ENCODE peak calls at places on chromosomes 2 and 18, in nine cellular contexts. J is HTR-8/SVneo; U is SJSA1; Q is kidney epithelial cell; L is small intestine; H is putamen; V is stimulated activated CD8-positive, alpha-beta memory T cell treated with anti-CD3 and anti-CD28 coated beads, Interleukin-4, amount 100 ng/mL, for 24 hours; M is cardiac fibroblast; Z is adipocyte. Y is an unnamed sample.

GRCh38 chr18:71398530-71398929 is 1109.7 kb downstream of the SOCS6 start:
- DNase-seq in L (no peak), V (no peak), H (peak), U (no peak), J (no peak), Z (no peak), Q (no peak), M (peak), Y (no peak)

GRCh38 chr18:80108122-80108536 is 933 bp upstream of the ADNP2 start:
- DNase-seq in H (no peak), U (no peak), J (no peak), V (no peak), Z (no peak), Q (no peak), M (no peak), L (no peak), Y (no peak)

GRCh38 chr2:134041877-134042276 is 212.0 kb upstream of the MGAT5 start:
- DNase-seq in H (no peak), Q (no peak), L (no peak), Z (no peak), V (no peak), M (no peak), U (no peak), J (no peak), Y (no peak)

GRCh38 chr18:55096261-55097026 is 137.2 kb upstream of the CCDC68 start:
- DNase-seq in V (no peak), L (no peak), U (peak), M (peak), Q (no peak), J (peak), Z (peak), H (peak), Y (peak)

GRCh38 chr2:15708161-15708560 is 116.5 kb downstream of the DDX1 start:
- DNase-seq in M (no peak), L (no peak), Q (no peak), U (no peak), Z (no peak), H (no peak), J (no peak), V (no peak), Y (no peak)

GRCh38 chr18:45625596-45625995 is 10.3 kb downstream of the SLC14A2 start:
- DNase-seq in Q (no peak), U (no peak), L (no peak), H (no peak), V (no peak), Z (no peak), M (no peak), J (no peak), Y (no peak)

GRCh38 chr2:219308142-219309093 is 783 bp downstream of the PTPRN start:
- DNase-seq in Q (no peak), J (peak), H (no peak), L (peak), V (peak), M (peak), U (peak), Z (peak), Y (no peak)

GRCh38 chr2:223918671-223919134 is 26.4 kb downstream of the WDFY1 start:
- DNase-seq in J (no peak), Z (no peak), Q (no peak), L (no peak), U (no peak), H (no peak), M (no peak), V (no peak), Y (no peak)

GRCh38 chr2:62789518-62789917 is 84.0 kb downstream of the EHBP1 start:
- DNase-seq in U (no peak), Q (no peak), V (no peak), J (no peak), Z (no peak), L (no peak), H (no peak), M (no peak), Y (no peak)

GRCh38 chr2:133240505-133241230 is 327.6 kb downstream of the NCKAP5 start:
- DNase-seq in L (no peak), Q (no peak), M (peak), V (no peak), J (no peak), H (no peak), Z (peak), U (peak), Y (no peak)

GRCh38 chr2:171651667-171652410 is 35.4 kb upstream of the DYNC1I2 start:
- DNase-seq in M (peak), J (no peak), U (no peak), Z (no peak), V (no peak), H (no peak), L (no peak), Q (no peak), Y (no peak)

GRCh38 chr2:20027260-20027677 is 14.8 kb upstream of the MATN3 start:
- DNase-seq in L (peak), V (no peak), Q (no peak), U (no peak), J (no peak), M (no peak), H (no peak), Z (no peak), Y (no peak)

GRCh38 chr2:16476168-16476567 is 189.5 kb downstream of the CYRIA start:
- DNase-seq in H (no peak), V (no peak), M (no peak), J (no peak), L (no peak), Q (no peak), U (no peak), Z (no peak), Y (no peak)

GRCh38 chr18:50967714-50968661 is at the start of gene ELAC1:
- DNase-seq in J (peak), Q (no peak), H (peak), U (peak), M (peak), V (peak), L (peak), Z (peak), Y (peak)

GRCh38 chr2:223598994-223599645 is 3.0 kb downstream of the SCG2 start:
- DNase-seq in Z (peak), U (peak), Q (no peak), H (no peak), J (no peak), M (peak), V (no peak), L (no peak), Y (no peak)

GRCh38 chr2:197372582-197372981 is 62.0 kb upstream of the ANKRD44 start:
- DNase-seq in L (no peak), J (no peak), Q (no peak), U (no peak), Z (no peak), V (no peak), H (no peak), M (peak), Y (no peak)

GRCh38 chr2:73290049-73290839 is 3.1 kb downstream of the EGR4 start:
- DNase-seq in H (peak), Q (no peak), M (peak), L (peak), J (peak), U (no peak), Z (peak), V (no peak), Y (no peak)

GRCh38 chr2:36586672-36587071 is 11.3 kb downstream of the FEZ2 start:
- DNase-seq in L (no peak), M (no peak), Q (no peak), U (no peak), H (no peak), V (no peak), Z (no peak), J (no peak), Y (no peak)

GRCh38 chr2:222960126-222960525 is 91.9 kb upstream of the KCNE4 start:
- DNase-seq in J (no peak), L (no peak), Q (no peak), U (no peak), V (no peak), M (peak), Z (peak), H (no peak), Y (no peak)

GRCh38 chr2:201660293-201660895 is 17.1 kb upstream of the TMEM237 start:
- DNase-seq in M (no peak), U (no peak), L (no peak), J (no peak), H (no peak), Z (no peak), V (no peak), Q (no peak), Y (no peak)

GRCh38 chr2:98579926-98580325 is 28.4 kb downstream of the COA5 start:
- DNase-seq in U (no peak), Q (no peak), V (no peak), J (no peak), H (no peak), M (no peak), L (no peak), Z (no peak), Y (no peak)

GRCh38 chr2:159084395-159085370 is 116.2 kb downstream of the TANC1 start:
- DNase-seq in J (no peak), H (peak), L (no peak), Q (no peak), V (no peak), Z (no peak), U (no peak), M (peak), Y (no peak)

GRCh38 chr2:15112216-15112615 is 448.9 kb downstream of the NBAS start:
- DNase-seq in H (no peak), V (no peak), M (peak), Q (no peak), J (no peak), U (no peak), L (no peak), Z (peak), Y (no peak)

GRCh38 chr2:8923173-8923572 is 80.3 kb downstream of the MBOAT2 start:
- DNase-seq in M (peak), Q (no peak), L (no peak), V (no peak), H (no peak), J (no peak), Z (no peak), U (no peak), Y (no peak)

GRCh38 chr2:61109291-61109690 is 43.6 kb downstream of the SANBR start:
- DNase-seq in V (no peak), J (no peak), U (no peak), Q (no peak), Z (peak), H (no peak), L (no peak), M (peak), Y (no peak)

GRCh38 chr2:207235621-207236020 is 69.9 kb upstream of the KLF7 start:
- DNase-seq in H (no peak), U (no peak), V (no peak), Q (no peak), J (no peak), L (no peak), M (peak), Z (no peak), Y (no peak)

GRCh38 chr2:145593991-145594702 is 1074.2 kb upstream of the ZEB2 start:
- DNase-seq in U (peak), M (peak), Z (peak), L (no peak), Q (peak), V (no peak), H (no peak), J (peak), Y (peak)

GRCh38 chr2:164363646-164364045 is 257.6 kb downstream of the GRB14 start:
- DNase-seq in Q (no peak), U (no peak), M (no peak), H (no peak), Z (no peak), J (no peak), V (no peak), L (no peak), Y (no peak)

GRCh38 chr18:10490401-10491289 is 35.2 kb upstream of the NAPG start:
- DNase-seq in L (peak), M (no peak), V (peak), U (no peak), Z (no peak), J (no peak), H (no peak), Q (no peak), Y (no peak)

GRCh38 chr2:219073413-219074129 is 12.8 kb upstream of the IHH start:
- DNase-seq in L (peak), U (no peak), V (no peak), Q (peak), Z (peak), H (no peak), J (peak), M (peak), Y (no peak)

GRCh38 chr18:79875531-79875919 is 75.9 kb downstream of the SLC66A2 start:
- DNase-seq in U (no peak), J (no peak), L (no peak), Q (no peak), Z (no peak), V (no peak), H (no peak), M (no peak), Y (no peak)

GRCh38 chr18:13366977-13367892 is 148.7 kb downstream of the LDLRAD4 start:
- DNase-seq in J (no peak), M (no peak), H (no peak), V (no peak), U (no peak), L (no peak), Z (no peak), Q (no peak), Y (no peak)

GRCh38 chr2:48728827-48729226 is 26.7 kb downstream of the LHCGR start:
- DNase-seq in M (no peak), Z (no peak), H (no peak), V (no peak), Q (no peak), L (no peak), U (no peak), J (no peak), Y (no peak)

GRCh38 chr2:59149271-59149670 is 908.1 kb upstream of the FANCL start:
- DNase-seq in Z (no peak), U (no peak), M (no peak), L (no peak), Q (no peak), V (no peak), J (no peak), H (no peak), Y (no peak)

GRCh38 chr2:21096458-21096857 is 27.3 kb upstream of the TDRD15 start:
- DNase-seq in M (no peak), H (no peak), J (no peak), U (no peak), V (no peak), Q (no peak), Z (no peak), L (peak), Y (no peak)

GRCh38 chr18:48786621-48787522 is 163.9 kb downstream of the SMAD7 start:
- DNase-seq in H (no peak), Q (no peak), U (no peak), L (peak), J (no peak), Z (no peak), V (no peak), M (no peak), Y (no peak)

GRCh38 chr2:30608643-30609042 is 161.6 kb downstream of the LCLAT1 start:
- DNase-seq in J (no peak), U (no peak), V (no peak), Z (no peak), H (no peak), L (no peak), M (no peak), Q (no peak), Y (no peak)

GRCh38 chr2:127125821-127126220 is 18.9 kb upstream of the BIN1 start:
- DNase-seq in Z (no peak), M (no peak), H (no peak), Q (no peak), J (no peak), L (no peak), V (no peak), U (no peak), Y (no peak)

GRCh38 chr2:182946949-182947348 is 80.5 kb upstream of the FRZB start:
- DNase-seq in M (peak), Q (no peak), U (peak), J (peak), Z (peak), L (peak), H (no peak), V (no peak), Y (no peak)